ENCODE peak calls at places on chromosomes 11 and 22, in five cellular contexts. L is stimulated activated CD8-positive, alpha-beta memory T cell treated with anti-CD3 and anti-CD28 coated beads, Interleukin-15, amount 100 ng/mL, for 4 hours; J is left colon; A is HuH-7.5; Q is A549. Z is an unnamed sample.

GRCh38 chr11:14506532-14506931 is 6.9 kb upstream of the COPB1 start:
- DNase-seq in A (no peak), J (no peak), Q (no peak), L (no peak), Z (no peak)

GRCh38 chr11:111775024-111775710 is 9.0 kb upstream of the PPP2R1B start:
- DNase-seq in L (no peak), A (no peak), Q (no peak), J (no peak), Z (no peak)

GRCh38 chr11:107472966-107473365 is 15.3 kb upstream of the CWF19L2 start:
- DNase-seq in L (no peak), A (no peak), Q (no peak), J (no peak), Z (no peak)

GRCh38 chr11:77637345-77638165 is at the start of gene CLNS1A:
- DNase-seq in A (peak; percentile 53), J (peak; percentile 87), Q (peak; percentile 93), L (peak; percentile 56), Z (peak; percentile 34)

GRCh38 chr11:114358711-114359110 is 41.6 kb downstream of the C11orf71 start:
- DNase-seq in Q (no peak), J (no peak), L (no peak), A (no peak), Z (no peak)

GRCh38 chr11:31069447-31070205 is 299.9 kb downstream of the DCDC1 start:
- DNase-seq in Q (peak; percentile 75), L (no peak), J (no peak), A (no peak), Z (no peak)

GRCh38 chr11:14336507-14337503 is 22.2 kb downstream of the RRAS2 start:
- DNase-seq in L (no peak), J (no peak), Q (peak; percentile 85), A (no peak), Z (peak; percentile 20)

GRCh38 chr11:78210000-78210608 is 21.4 kb downstream of the USP35 start:
- DNase-seq in J (no peak), A (no peak), Q (no peak), L (no peak), Z (no peak)

GRCh38 chr11:122727101-122727929 is 71.8 kb downstream of the UBASH3B start:
- DNase-seq in A (no peak), L (no peak), Q (no peak), J (no peak), Z (no peak)

GRCh38 chr11:62324738-62325556 is 12.3 kb upstream of the ASRGL1 start:
- DNase-seq in J (no peak), L (no peak), Q (peak; percentile 52), A (peak; percentile 51), Z (peak; percentile 57)

GRCh38 chr22:28021998-28022660 is 103.1 kb upstream of the PITPNB start:
- DNase-seq in J (no peak), L (no peak), A (no peak), Q (no peak), Z (no peak)

GRCh38 chr22:37427128-37427710 is at the start of gene ELFN2:
- DNase-seq in Q (no peak), A (peak; percentile 62), J (no peak), L (no peak), Z (peak; percentile 66)

GRCh38 chr22:28222571-28222970 is 303.5 kb upstream of the PITPNB start:
- DNase-seq in L (no peak), J (no peak), Q (no peak), A (no peak), Z (no peak)

GRCh38 chr11:57668467-57668890 is 565 bp downstream of the ZDHHC5 start:
- DNase-seq in Q (no peak), A (peak; percentile 72), L (no peak), J (no peak), Z (no peak)

GRCh38 chr11:32326522-32326921 is 108.8 kb downstream of the WT1 start:
- DNase-seq in L (no peak), J (no peak), Q (no peak), A (no peak), Z (no peak)

GRCh38 chr11:85682330-85683305 is 3.4 kb downstream of the CCDC89 start:
- DNase-seq in A (peak; percentile 62), Q (peak; percentile 27), L (peak; percentile 34), J (peak; percentile 51), Z (no peak)

GRCh38 chr22:30866811-30867271 is 101.7 kb downstream of the MORC2 start:
- DNase-seq in A (peak; percentile 19), L (no peak), Q (peak; percentile 22), J (peak; percentile 14), Z (peak; percentile 46)

GRCh38 chr11:119788096-119788883 is 59.3 kb upstream of the NECTIN1 start:
- DNase-seq in Q (no peak), J (no peak), L (no peak), A (no peak), Z (no peak)

GRCh38 chr11:57331720-57332119 is 4.0 kb downstream of the SSRP1 start:
- DNase-seq in J (no peak), L (no peak), Q (no peak), A (no peak), Z (no peak)

GRCh38 chr11:114386545-114386944 is 13.8 kb downstream of the C11orf71 start:
- DNase-seq in A (no peak), J (no peak), L (no peak), Q (no peak), Z (no peak)

GRCh38 chr11:8834379-8834778 is 76.6 kb upstream of the AKIP1 start:
- DNase-seq in Q (no peak), L (no peak), A (no peak), J (no peak), Z (no peak)

GRCh38 chr22:45341503-45341902 is 31.8 kb downstream of the FAM118A start:
- DNase-seq in L (no peak), A (no peak), Q (no peak), J (no peak), Z (no peak)

GRCh38 chr22:49307071-49307830 is 520.4 kb downstream of the BRD1 start:
- DNase-seq in L (no peak), A (no peak), J (peak; percentile 6), Q (no peak), Z (no peak)

GRCh38 chr11:10778217-10778970 is 27.3 kb downstream of the CTR9 start:
- DNase-seq in Q (no peak), L (no peak), A (no peak), J (peak; percentile 27), Z (no peak)

GRCh38 chr11:66768818-66769217 is 39.8 kb upstream of the SPTBN2 start:
- DNase-seq in Q (no peak), L (no peak), J (no peak), A (no peak), Z (no peak)

GRCh38 chr11:131748146-131749050 is 378.0 kb downstream of the NTM start:
- DNase-seq in L (no peak), Q (peak; percentile 33), A (no peak), J (no peak), Z (no peak)

GRCh38 chr11:117045956-117046355 is 52.3 kb downstream of the SIK3 start:
- DNase-seq in J (no peak), Q (no peak), L (no peak), A (no peak), Z (no peak)

GRCh38 chr11:65308281-65308891 is 6.3 kb upstream of the CDC42EP2 start:
- DNase-seq in A (no peak), J (peak; percentile 56), L (no peak), Q (no peak), Z (no peak)

GRCh38 chr11:95715777-95716241 is 73.8 kb downstream of the FAM76B start:
- DNase-seq in J (no peak), L (no peak), A (no peak), Q (no peak), Z (no peak)

GRCh38 chr11:65169164-65169641 is 830 bp upstream of the SPDYC start:
- DNase-seq in L (no peak), A (no peak), Q (no peak), J (no peak), Z (no peak)

GRCh38 chr11:31794546-31794945 is 16.6 kb downstream of the PAX6 start:
- DNase-seq in A (no peak), L (no peak), Q (no peak), J (no peak), Z (no peak)

GRCh38 chr22:35961480-35961902 is 67.1 kb downstream of the RBFOX2 start:
- DNase-seq in J (peak; percentile 21), A (no peak), L (no peak), Q (peak; percentile 37), Z (no peak)

Z was measured in 8988T.